ENCODE peak calls at places on chromosomes 12 and 14, in five cellular contexts. One of them, this sample, is unnamed.

GRCh38 chr12:102913453-102914226 is 3.4 kb downstream of the PAH start:
- DNase-seq in posterior cingulate gyrus: no peak
- DNase-seq in NCI-H345: no peak
- DNase-seq in iPS DF 19.7: no peak
- DNase-seq in stomach: no peak
- DNase-seq in this sample: no peak

GRCh38 chr12:50043854-50044253 is 13.5 kb upstream of the ASIC1 start:
- DNase-seq in posterior cingulate gyrus: no peak
- DNase-seq in NCI-H345: no peak
- DNase-seq in iPS DF 19.7: no peak
- DNase-seq in stomach: no peak
- DNase-seq in this sample: no peak

GRCh38 chr14:24165785-24166184 is 4.7 kb downstream of the IRF9 start:
- DNase-seq in posterior cingulate gyrus: no peak
- DNase-seq in NCI-H345: no peak
- DNase-seq in iPS DF 19.7: no peak
- DNase-seq in stomach: no peak
- DNase-seq in this sample: no peak

GRCh38 chr14:104110491-104111209 is 25.1 kb downstream of the ASPG start:
- DNase-seq in posterior cingulate gyrus: peak
- DNase-seq in NCI-H345: no peak
- DNase-seq in iPS DF 19.7: no peak
- DNase-seq in stomach: peak
- DNase-seq in this sample: no peak

GRCh38 chr12:124392991-124393790 is 98.3 kb downstream of the RFLNA start:
- DNase-seq in posterior cingulate gyrus: peak
- DNase-seq in NCI-H345: peak
- DNase-seq in iPS DF 19.7: no peak
- DNase-seq in stomach: peak
- DNase-seq in this sample: no peak

GRCh38 chr12:62481843-62482540 is 15.4 kb downstream of the MON2 start:
- DNase-seq in posterior cingulate gyrus: no peak
- DNase-seq in NCI-H345: no peak
- DNase-seq in iPS DF 19.7: no peak
- DNase-seq in stomach: no peak
- DNase-seq in this sample: no peak

GRCh38 chr14:104284636-104285482 is 146.5 kb downstream of the KIF26A start:
- DNase-seq in posterior cingulate gyrus: peak
- DNase-seq in NCI-H345: no peak
- DNase-seq in iPS DF 19.7: no peak
- DNase-seq in stomach: no peak
- DNase-seq in this sample: no peak

GRCh38 chr12:124391340-124392261 is 96.7 kb downstream of the RFLNA start:
- DNase-seq in posterior cingulate gyrus: peak
- DNase-seq in NCI-H345: no peak
- DNase-seq in iPS DF 19.7: no peak
- DNase-seq in stomach: peak
- DNase-seq in this sample: no peak

GRCh38 chr12:62736596-62736995 is 198.4 kb downstream of the PPM1H start:
- DNase-seq in posterior cingulate gyrus: no peak
- DNase-seq in NCI-H345: no peak
- DNase-seq in iPS DF 19.7: no peak
- DNase-seq in stomach: no peak
- DNase-seq in this sample: no peak

GRCh38 chr14:36521598-36522345 is 1.7 kb upstream of the NKX2-1 start:
- DNase-seq in posterior cingulate gyrus: no peak
- DNase-seq in NCI-H345: no peak
- DNase-seq in iPS DF 19.7: no peak
- DNase-seq in stomach: no peak
- DNase-seq in this sample: no peak

GRCh38 chr14:44657688-44658388 is 150.8 kb upstream of the FSCB start:
- DNase-seq in posterior cingulate gyrus: no peak
- DNase-seq in NCI-H345: peak
- DNase-seq in iPS DF 19.7: no peak
- DNase-seq in stomach: no peak
- DNase-seq in this sample: no peak

GRCh38 chr14:100692859-100693558 is 33.7 kb upstream of the DLK1 start:
- DNase-seq in posterior cingulate gyrus: no peak
- DNase-seq in NCI-H345: peak
- DNase-seq in iPS DF 19.7: no peak
- DNase-seq in stomach: no peak
- DNase-seq in this sample: no peak

GRCh38 chr12:32116897-32117296 is 10.2 kb downstream of the BICD1 start:
- DNase-seq in posterior cingulate gyrus: no peak
- DNase-seq in NCI-H345: no peak
- DNase-seq in iPS DF 19.7: no peak
- DNase-seq in stomach: no peak
- DNase-seq in this sample: no peak

GRCh38 chr12:52975820-52976573 is 27.1 kb downstream of the KRT18 start:
- DNase-seq in posterior cingulate gyrus: peak
- DNase-seq in NCI-H345: peak
- DNase-seq in iPS DF 19.7: no peak
- DNase-seq in stomach: peak
- DNase-seq in this sample: no peak

GRCh38 chr12:9798008-9798619 is 29.2 kb upstream of the KLRF1 start:
- DNase-seq in posterior cingulate gyrus: no peak
- DNase-seq in NCI-H345: no peak
- DNase-seq in iPS DF 19.7: peak
- DNase-seq in stomach: peak
- DNase-seq in this sample: peak

GRCh38 chr14:99479903-99480855 is 480 bp downstream of the SETD3 start:
- DNase-seq in posterior cingulate gyrus: peak
- DNase-seq in NCI-H345: peak
- DNase-seq in iPS DF 19.7: no peak
- DNase-seq in stomach: peak
- DNase-seq in this sample: peak

GRCh38 chr14:103187911-103188310 is 64.7 kb downstream of the TNFAIP2 start:
- DNase-seq in posterior cingulate gyrus: no peak
- DNase-seq in NCI-H345: no peak
- DNase-seq in iPS DF 19.7: no peak
- DNase-seq in stomach: no peak
- DNase-seq in this sample: no peak